ENCODE peak calls at places on chromosomes 2 and 18, in nine cellular contexts. T is NCI-H524, Q is fibroblast of pulmonary artery, M is mammary epithelial cell, S is SK-N-SH, N is transverse colon, Y is AG08395, W is astrocyte, J is NAMALWA. L is an unnamed sample.

GRCh38 chr2:62760555-62760954 is 55.0 kb downstream of the EHBP1 start:
- DNase-seq in T (no peak), Q (peak), M (peak), S (no peak), N (no peak), Y (peak), W (peak), J (no peak), L (no peak)

GRCh38 chr18:74551936-74552555 is 17.7 kb downstream of the CNDP1 start:
- DNase-seq in T (peak), Q (peak), M (peak), S (peak), N (peak), Y (peak), W (peak), J (peak), L (peak)

GRCh38 chr18:55403555-55403954 is 184.4 kb downstream of the TCF4 start:
- DNase-seq in T (no peak), Q (no peak), M (no peak), S (no peak), N (no peak), Y (no peak), W (no peak), J (no peak), L (no peak)

GRCh38 chr2:158395166-158395565 is 61.4 kb downstream of the CCDC148 start:
- DNase-seq in T (no peak), Q (no peak), M (peak), S (no peak), N (no peak), Y (peak), W (peak), J (no peak), L (no peak)

GRCh38 chr2:237674731-237675276 is 47.4 kb downstream of the LRRFIP1 start:
- DNase-seq in T (no peak), Q (peak), M (peak), S (peak), N (peak), Y (peak), W (peak), J (peak), L (peak)

GRCh38 chr2:182767578-182767977 is 51.5 kb downstream of the DNAJC10 start:
- DNase-seq in T (no peak), Q (peak), M (peak), S (peak), N (no peak), Y (peak), W (peak), J (peak), L (no peak)

GRCh38 chr18:34978953-34979608 is 62.1 kb upstream of the MAPRE2 start:
- DNase-seq in T (no peak), Q (peak), M (peak), S (peak), N (peak), Y (peak), W (peak), J (peak), L (peak)

GRCh38 chr18:23529597-23529996 is 26.3 kb downstream of the RMC1 start:
- DNase-seq in T (no peak), Q (peak), M (peak), S (no peak), N (no peak), Y (peak), W (peak), J (no peak), L (no peak)

GRCh38 chr2:134668821-134669220 is 50.0 kb downstream of the TMEM163 start:
- DNase-seq in T (no peak), Q (no peak), M (no peak), S (no peak), N (peak), Y (no peak), W (peak), J (no peak), L (no peak)

GRCh38 chr2:205685314-205686230 is 3.3 kb downstream of the NRP2 start:
- DNase-seq in T (no peak), Q (peak), M (peak), S (peak), N (no peak), Y (peak), W (peak), J (no peak), L (no peak)

GRCh38 chr18:11163668-11164067 is 14.3 kb upstream of the PIEZO2 start:
- DNase-seq in T (no peak), Q (peak), M (no peak), S (peak), N (no peak), Y (no peak), W (no peak), J (no peak), L (no peak)

GRCh38 chr2:170848587-170848986 is 31.9 kb downstream of the GAD1 start:
- DNase-seq in T (no peak), Q (peak), M (peak), S (no peak), N (no peak), Y (peak), W (peak), J (no peak), L (no peak)

GRCh38 chr18:9673296-9674251 is 34.5 kb upstream of the RAB31 start:
- DNase-seq in T (peak), Q (peak), M (peak), S (peak), N (peak), Y (peak), W (peak), J (peak), L (no peak)

L was measured in prostate gland.